ENCODE peak calls at places on chromosomes 3 and 15, in six cellular contexts. B is IMR-90, U is cardiac muscle cell, O is left ventricle myocardium inferior, V is lung, M is thyroid gland. Z is an unnamed sample.

GRCh38 chr15:64438653-64439447 is 21.5 kb upstream of the ZNF609 start:
- DNase-seq in B (no peak), U (no peak), O (no peak), V (no peak), M (no peak), Z (no peak)

GRCh38 chr3:180329847-180330246 is 272.1 kb upstream of the TTC14 start:
- DNase-seq in B (no peak), U (no peak), O (no peak), V (no peak), M (no peak), Z (no peak)

GRCh38 chr3:113575191-113575590 is 42.8 kb downstream of the SIDT1 start:
- DNase-seq in B (no peak), U (no peak), O (no peak), V (no peak), M (peak), Z (no peak)

GRCh38 chr3:168071535-168071934 is 24.2 kb downstream of the GOLIM4 start:
- DNase-seq in B (peak), U (peak), O (no peak), V (no peak), M (no peak), Z (peak)

GRCh38 chr3:106969596-106969995 is 407.6 kb upstream of the CCDC54 start:
- DNase-seq in B (no peak), U (no peak), O (no peak), V (no peak), M (no peak), Z (no peak)

GRCh38 chr3:152452318-152452717 is 183.6 kb downstream of the MBNL1 start:
- DNase-seq in B (peak), U (no peak), O (no peak), V (peak), M (peak), Z (no peak)

GRCh38 chr15:92915766-92916435 is 15.8 kb downstream of the CHD2 start:
- DNase-seq in B (peak), U (no peak), O (no peak), V (no peak), M (no peak), Z (peak)

GRCh38 chr3:43180027-43180426 is 74.1 kb upstream of the POMGNT2 start:
- DNase-seq in B (peak), U (peak), O (no peak), V (no peak), M (no peak), Z (peak)

GRCh38 chr3:124676236-124676635 is 54.0 kb upstream of the UMPS start:
- DNase-seq in B (peak), U (peak), O (no peak), V (no peak), M (no peak), Z (no peak)

GRCh38 chr3:24843955-24844354 is 349.3 kb upstream of the THRB start:
- DNase-seq in B (no peak), U (no peak), O (no peak), V (no peak), M (no peak), Z (no peak)

GRCh38 chr3:115072265-115073008 is 74.7 kb downstream of the ZBTB20 start:
- DNase-seq in B (peak), U (peak), O (no peak), V (no peak), M (no peak), Z (no peak)

GRCh38 chr3:186216903-186217819 is 108.3 kb upstream of the ETV5 start:
- DNase-seq in B (no peak), U (no peak), O (no peak), V (no peak), M (no peak), Z (no peak)

GRCh38 chr3:127373701-127374625 is 86.1 kb upstream of the PRR20G start:
- DNase-seq in B (no peak), U (peak), O (peak), V (no peak), M (no peak), Z (no peak)

GRCh38 chr3:136838641-136839555 is 20.0 kb downstream of the SLC35G2 start:
- DNase-seq in B (peak), U (peak), O (no peak), V (no peak), M (peak), Z (peak)

GRCh38 chr3:168094877-168095610 is 680 bp downstream of the GOLIM4 start:
- DNase-seq in B (peak), U (peak), O (peak), V (peak), M (peak), Z (peak)

GRCh38 chr15:86711476-86711875 is 631.8 kb downstream of the AGBL1 start:
- DNase-seq in B (no peak), U (no peak), O (no peak), V (no peak), M (no peak), Z (no peak)

GRCh38 chr3:148077318-148077923 is 620.3 kb upstream of the AGTR1 start:
- DNase-seq in B (peak), U (peak), O (no peak), V (no peak), M (no peak), Z (no peak)

GRCh38 chr15:93296786-93297500 is 207.9 kb upstream of the RGMA start:
- DNase-seq in B (no peak), U (no peak), O (no peak), V (no peak), M (no peak), Z (no peak)

GRCh38 chr15:98904466-98905048 is 103.0 kb downstream of the PGPEP1L start:
- DNase-seq in B (peak), U (peak), O (no peak), V (no peak), M (no peak), Z (peak)

GRCh38 chr15:58467722-58468436 is 36.1 kb downstream of the LIPC start:
- DNase-seq in B (no peak), U (no peak), O (no peak), V (no peak), M (peak), Z (no peak)

DNA sequence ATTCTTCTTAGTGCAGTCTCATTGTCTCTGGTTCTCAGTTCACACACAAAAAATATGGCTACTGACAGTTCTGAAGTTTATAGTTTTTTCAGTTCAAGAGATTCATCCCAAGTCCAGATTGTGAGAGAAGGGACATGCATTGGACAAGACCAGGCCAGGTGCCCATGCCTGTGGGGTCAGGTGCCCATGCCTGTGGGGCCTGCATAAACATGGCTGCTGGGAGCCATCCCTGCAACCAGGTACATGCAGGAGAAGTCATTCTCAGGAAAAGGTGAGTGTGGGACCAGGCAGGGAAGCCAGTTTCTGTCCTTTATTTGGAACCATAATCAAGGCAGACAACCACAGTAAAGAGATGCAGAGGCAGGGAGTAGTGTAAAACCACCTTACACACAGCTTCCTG is 6.3 kb upstream of the TM4SF1 start:
- DNase-seq in B (no peak), U (no peak), O (no peak), V (no peak), M (no peak), Z (no peak)
- H3K27ac ChIP-seq in B (no peak), U (no peak), O (no peak), V (no peak), M (no peak), Z (no peak)

GRCh38 chr3:52240059-52240885 is 1.3 kb upstream of the TWF2 start:
- DNase-seq in B (peak), U (peak), O (peak), V (peak), M (peak), Z (no peak)
- TF ChIP-seq CTCF in B (no peak), U (peak), O (no peak), V (no peak), M (no peak), Z (no peak)

GRCh38 chr3:129555616-129556357 is 12.8 kb downstream of the H1-8 start:
- DNase-seq in B (no peak), U (no peak), O (no peak), V (no peak), M (no peak), Z (no peak)
- H3K27ac ChIP-seq in B (no peak), U (peak), O (peak), V (no peak), M (no peak), Z (peak)

DNA sequence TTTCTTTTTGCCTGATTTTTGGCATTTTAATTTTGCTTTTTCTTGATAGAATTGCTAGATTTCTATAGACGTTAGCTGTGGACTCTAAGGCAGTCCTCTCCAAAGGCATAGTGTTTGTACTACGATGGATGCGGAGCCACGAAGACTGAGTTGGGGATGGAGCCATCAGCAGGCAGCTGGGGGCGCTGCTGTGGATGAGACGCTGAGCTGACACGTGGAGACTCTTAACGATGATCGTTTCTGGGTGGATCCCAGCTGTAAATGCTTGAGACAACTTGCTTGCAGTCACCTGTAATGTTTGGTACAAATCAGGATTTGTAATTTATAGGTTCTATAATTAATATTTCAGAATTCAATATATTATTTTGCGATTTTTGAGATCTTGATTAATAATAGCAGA is 13.3 kb upstream of the PPP1R2 start:
- DNase-seq in B (no peak), U (peak), O (no peak), V (no peak), M (peak), Z (no peak)
- TF ChIP-seq CTCF in B (peak), U (peak), O (peak), V (no peak), M (no peak), Z (no peak)

GRCh38 chr3:74469151-74469550 is 145.3 kb downstream of the CNTN3 start:
- DNase-seq in B (peak), U (no peak), O (no peak), V (no peak), M (no peak), Z (no peak)

GRCh38 chr3:74470313-74470712 is 144.1 kb downstream of the CNTN3 start:
- DNase-seq in B (no peak), U (no peak), O (no peak), V (no peak), M (no peak), Z (no peak)

GRCh38 chr3:74463515-74463914 is 150.9 kb downstream of the CNTN3 start:
- DNase-seq in B (no peak), U (no peak), O (no peak), V (no peak), M (no peak), Z (no peak)

GRCh38 chr3:74469713-74470112 is 144.7 kb downstream of the CNTN3 start:
- DNase-seq in B (no peak), U (no peak), O (no peak), V (no peak), M (no peak), Z (no peak)

GRCh38 chr3:74465652-74466415 is 148.6 kb downstream of the CNTN3 start:
- DNase-seq in B (peak), U (peak), O (no peak), V (no peak), M (no peak), Z (no peak)
- H3K27ac ChIP-seq in B (peak), U (no peak), O (no peak), V (no peak), M (no peak), Z (no peak)

DNA sequence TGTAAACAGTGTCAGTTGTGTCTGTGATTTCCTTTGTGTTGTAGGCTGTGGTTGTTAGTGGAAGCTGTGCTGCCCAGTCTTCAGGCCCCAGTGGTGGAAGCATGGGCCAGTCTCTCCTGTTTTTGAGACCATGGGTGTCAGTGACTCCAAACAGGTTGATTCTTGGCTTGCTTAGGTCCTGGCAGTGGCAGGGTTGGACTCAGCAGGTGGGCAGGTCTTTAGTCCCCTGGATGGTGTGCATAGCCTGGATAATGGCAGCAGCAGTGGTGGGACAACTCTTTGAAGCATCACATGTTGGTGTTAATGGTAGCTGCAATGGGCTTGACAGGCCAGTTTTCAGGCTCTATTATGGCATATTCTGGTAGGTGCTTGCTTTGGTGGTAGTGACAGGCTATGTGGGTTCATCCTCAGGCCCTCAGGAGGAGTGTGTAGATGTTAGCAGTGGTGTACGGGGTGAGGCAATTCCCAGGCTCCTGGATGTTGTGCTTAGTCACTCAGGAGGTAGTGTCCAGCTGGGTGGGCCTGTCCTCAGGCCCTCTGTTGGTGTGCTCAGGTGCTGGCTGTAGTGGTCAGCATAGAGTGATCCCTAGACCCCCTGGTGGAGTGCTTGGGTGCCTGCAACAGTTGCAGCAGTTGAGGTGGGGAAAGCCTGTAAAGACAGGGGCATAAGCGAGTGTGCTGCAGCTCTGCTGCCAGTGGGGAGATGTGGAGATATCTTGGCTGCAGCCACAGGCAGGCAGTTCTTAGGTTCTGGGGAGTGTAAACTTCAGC is 596.7 kb downstream of the PDCD6IP start:
- DNase-seq in B (no peak), U (no peak), O (no peak), V (no peak), M (no peak), Z (no peak)
- TF ChIP-seq CTCF in B (no peak), U (no peak), O (no peak), V (no peak), M (no peak), Z (no peak)

GRCh38 chr15:39205081-39205480 is 375.8 kb upstream of the THBS1 start:
- DNase-seq in B (no peak), U (no peak), O (no peak), V (no peak), M (no peak), Z (no peak)
- H3K27ac ChIP-seq in B (peak), U (no peak), O (no peak), V (no peak), M (no peak), Z (no peak)

GRCh38 chr15:33234019-33234418 is 39.5 kb upstream of the FMN1 start:
- DNase-seq in B (peak), U (peak), O (no peak), V (no peak), M (peak), Z (peak)
- TF ChIP-seq CTCF in B (peak), U (peak), O (peak), V (no peak), M (peak), Z (peak)

DNA sequence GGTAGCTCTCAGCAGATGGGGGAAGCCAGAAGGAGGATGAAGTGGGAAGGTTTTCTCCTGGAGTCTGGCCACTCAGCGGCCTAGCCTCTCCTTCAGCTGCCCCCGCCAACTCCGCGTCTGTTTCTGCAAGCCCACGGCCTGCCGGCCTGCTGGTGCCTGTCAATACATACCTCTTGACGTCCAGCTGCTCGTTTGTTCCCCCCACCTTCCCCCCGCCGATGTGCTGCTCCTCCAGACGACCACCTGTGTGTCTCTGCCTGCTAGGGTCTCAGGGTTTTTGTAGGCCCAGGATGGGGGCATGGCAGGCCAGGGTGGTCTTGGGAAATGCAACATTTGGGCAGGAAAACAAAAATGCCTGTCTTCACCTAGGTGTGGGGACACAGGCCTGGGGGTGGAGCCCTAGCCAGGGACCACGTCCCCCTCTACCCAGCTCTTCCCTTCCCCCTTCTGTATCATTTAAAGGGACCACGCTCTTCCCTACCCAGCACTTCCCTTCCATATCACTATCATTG is 137.8 kb downstream of the ALCAM start:
- DNase-seq in B (no peak), U (no peak), O (no peak), V (no peak), M (no peak), Z (no peak)
- H3K27ac ChIP-seq in B (no peak), U (no peak), O (no peak), V (no peak), M (no peak), Z (no peak)

GRCh38 chr15:83486363-83486762 is 39.2 kb downstream of the SH3GL3 start:
- DNase-seq in B (no peak), U (no peak), O (no peak), V (no peak), M (no peak), Z (no peak)

GRCh38 chr15:83491486-83491885 is 44.3 kb downstream of the SH3GL3 start:
- DNase-seq in B (no peak), U (no peak), O (no peak), V (no peak), M (no peak), Z (no peak)

GRCh38 chr15:83483612-83484011 is 36.5 kb downstream of the SH3GL3 start:
- DNase-seq in B (no peak), U (no peak), O (no peak), V (no peak), M (no peak), Z (no peak)

GRCh38 chr15:83489690-83490089 is 42.5 kb downstream of the SH3GL3 start:
- DNase-seq in B (no peak), U (no peak), O (no peak), V (no peak), M (no peak), Z (no peak)

GRCh38 chr15:83487519-83487918 is 40.4 kb downstream of the SH3GL3 start:
- DNase-seq in B (no peak), U (no peak), O (no peak), V (no peak), M (no peak), Z (no peak)
- TF ChIP-seq CTCF in B (no peak), U (no peak), O (no peak), V (no peak), M (no peak), Z (no peak)